ENCODE peak calls at places on chromosomes 6 and 20, in five cellular contexts. One of them, this sample, is unnamed. For H3K36me3, the result is how much of the 10 kb centered on the place peaks cover.

GRCh38 chr6:73739097-73739496 is 43.1 kb downstream of the CD109 start:
- DNase-seq in heart right ventricle: no peak
- DNase-seq in trophoblast cell: peak
- DNase-seq in psoas muscle: no peak
- DNase-seq in cardiac muscle cell: peak
- DNase-seq in this sample: no peak

GRCh38 chr20:542777-543368 is 717 bp downstream of the CSNK2A1 start:
- DNase-seq in psoas muscle: peak
- DNase-seq in heart right ventricle: peak
- DNase-seq in trophoblast cell: no peak
- DNase-seq in cardiac muscle cell: peak
- DNase-seq in this sample: peak

GRCh38 chr20:50015993-50016770 is 33.4 kb downstream of the SNAI1 start:
- DNase-seq in cardiac muscle cell: peak
- DNase-seq in trophoblast cell: no peak
- DNase-seq in heart right ventricle: peak
- DNase-seq in psoas muscle: no peak
- DNase-seq in this sample: no peak

GRCh38 chr20:62587757-62588402 is 54.4 kb upstream of the SLCO4A1 start:
- DNase-seq in trophoblast cell: no peak
- DNase-seq in psoas muscle: no peak
- DNase-seq in heart right ventricle: no peak
- DNase-seq in cardiac muscle cell: peak
- DNase-seq in this sample: peak

GRCh38 chr6:110953633-110954303 is 4.7 kb upstream of the GTF3C6 start:
- DNase-seq in psoas muscle: no peak
- DNase-seq in heart right ventricle: no peak
- DNase-seq in trophoblast cell: no peak
- DNase-seq in cardiac muscle cell: no peak
- DNase-seq in this sample: no peak

GRCh38 chr6:157372501-157373280 is 8.3 kb upstream of the ZDHHC14 start:
- DNase-seq in heart right ventricle: no peak
- DNase-seq in trophoblast cell: peak
- DNase-seq in psoas muscle: no peak
- DNase-seq in cardiac muscle cell: no peak
- DNase-seq in this sample: no peak

GRCh38 chr6:45512594-45512993 is 134.9 kb upstream of the SUPT3H start:
- DNase-seq in heart right ventricle: no peak
- DNase-seq in psoas muscle: no peak
- DNase-seq in trophoblast cell: no peak
- DNase-seq in cardiac muscle cell: no peak
- DNase-seq in this sample: no peak

GRCh38 chr20:19785173-19785799 is 27.2 kb downstream of the RIN2 start:
- DNase-seq in psoas muscle: no peak
- DNase-seq in cardiac muscle cell: no peak
- DNase-seq in heart right ventricle: no peak
- DNase-seq in trophoblast cell: peak
- DNase-seq in this sample: no peak

GRCh38 chr6:161103475-161103874 is 111.9 kb downstream of the MAP3K4 start:
- DNase-seq in psoas muscle: no peak
- DNase-seq in heart right ventricle: no peak
- DNase-seq in trophoblast cell: no peak
- DNase-seq in cardiac muscle cell: no peak
- DNase-seq in this sample: no peak

GRCh38 chr6:98839788-98840361 is 5.5 kb downstream of the POU3F2 start:
- DNase-seq in psoas muscle: no peak
- DNase-seq in trophoblast cell: no peak
- DNase-seq in cardiac muscle cell: peak
- DNase-seq in heart right ventricle: no peak
- DNase-seq in this sample: no peak

GRCh38 chr6:167684276-167685104 is 142.2 kb upstream of the AFDN start:
- DNase-seq in psoas muscle: no peak
- DNase-seq in cardiac muscle cell: no peak
- DNase-seq in trophoblast cell: no peak
- DNase-seq in heart right ventricle: no peak
- DNase-seq in this sample: no peak

GRCh38 chr20:58740356-58741308 is 48.0 kb downstream of the NPEPL1 start:
- DNase-seq in cardiac muscle cell: no peak
- DNase-seq in trophoblast cell: no peak
- DNase-seq in heart right ventricle: no peak
- DNase-seq in psoas muscle: no peak
- DNase-seq in this sample: no peak

GRCh38 chr6:170203212-170203611 is 87.7 kb downstream of the DLL1 start:
- DNase-seq in psoas muscle: no peak
- DNase-seq in cardiac muscle cell: no peak
- DNase-seq in trophoblast cell: no peak
- DNase-seq in heart right ventricle: no peak
- DNase-seq in this sample: no peak

GRCh38 chr6:149698175-149698574 is 19.7 kb downstream of the LATS1 start:
- DNase-seq in heart right ventricle: no peak
- DNase-seq in cardiac muscle cell: no peak
- DNase-seq in trophoblast cell: no peak
- DNase-seq in psoas muscle: no peak
- DNase-seq in this sample: no peak

GRCh38 chr6:31541059-31541657 is 645 bp downstream of the DDX39B start:
- DNase-seq in psoas muscle: peak
- DNase-seq in trophoblast cell: peak
- DNase-seq in cardiac muscle cell: peak
- DNase-seq in heart right ventricle: no peak
- DNase-seq in this sample: peak

GRCh38 chr6:73180076-73180717 is 45.1 kb downstream of the KHDC1L start:
- DNase-seq in psoas muscle: no peak
- DNase-seq in heart right ventricle: no peak
- DNase-seq in cardiac muscle cell: no peak
- DNase-seq in trophoblast cell: no peak
- DNase-seq in this sample: no peak

GRCh38 chr6:53795254-53795701 is 473 bp downstream of the LRRC1 start:
- DNase-seq in heart right ventricle: no peak
- DNase-seq in psoas muscle: no peak
- DNase-seq in trophoblast cell: peak
- DNase-seq in cardiac muscle cell: no peak
- DNase-seq in this sample: no peak

GRCh38 chr20:45368221-45368980 is 5.4 kb downstream of the SYS1 start:
- DNase-seq in trophoblast cell: no peak
- DNase-seq in psoas muscle: no peak
- DNase-seq in heart right ventricle: no peak
- DNase-seq in cardiac muscle cell: no peak
- DNase-seq in this sample: no peak

GRCh38 chr20:31869942-31870702 is at the start of the genes DUSP15 and TTLL9:
- DNase-seq in cardiac muscle cell: peak
- DNase-seq in heart right ventricle: peak
- DNase-seq in psoas muscle: peak
- DNase-seq in trophoblast cell: no peak
- DNase-seq in this sample: no peak

GRCh38 chr6:33616913-33617312 is 4.2 kb upstream of the ITPR3 start:
- DNase-seq in trophoblast cell: no peak
- DNase-seq in psoas muscle: no peak
- DNase-seq in heart right ventricle: no peak
- DNase-seq in cardiac muscle cell: no peak
- DNase-seq in this sample: no peak

GRCh38 chr6:10451394-10451793 is 36.5 kb upstream of the TFAP2A start:
- DNase-seq in heart right ventricle: no peak
- DNase-seq in psoas muscle: no peak
- DNase-seq in trophoblast cell: no peak
- DNase-seq in cardiac muscle cell: no peak
- DNase-seq in this sample: no peak

GRCh38 chr6:1527098-1527497 is 82.6 kb upstream of the FOXC1 start:
- DNase-seq in heart right ventricle: peak
- DNase-seq in trophoblast cell: no peak
- DNase-seq in cardiac muscle cell: peak
- DNase-seq in psoas muscle: no peak
- DNase-seq in this sample: no peak

GRCh38 chr6:15543262-15543917 is 119.4 kb downstream of the DTNBP1 start:
- DNase-seq in psoas muscle: no peak
- DNase-seq in heart right ventricle: no peak
- DNase-seq in trophoblast cell: no peak
- DNase-seq in cardiac muscle cell: no peak
- DNase-seq in this sample: no peak

DNA sequence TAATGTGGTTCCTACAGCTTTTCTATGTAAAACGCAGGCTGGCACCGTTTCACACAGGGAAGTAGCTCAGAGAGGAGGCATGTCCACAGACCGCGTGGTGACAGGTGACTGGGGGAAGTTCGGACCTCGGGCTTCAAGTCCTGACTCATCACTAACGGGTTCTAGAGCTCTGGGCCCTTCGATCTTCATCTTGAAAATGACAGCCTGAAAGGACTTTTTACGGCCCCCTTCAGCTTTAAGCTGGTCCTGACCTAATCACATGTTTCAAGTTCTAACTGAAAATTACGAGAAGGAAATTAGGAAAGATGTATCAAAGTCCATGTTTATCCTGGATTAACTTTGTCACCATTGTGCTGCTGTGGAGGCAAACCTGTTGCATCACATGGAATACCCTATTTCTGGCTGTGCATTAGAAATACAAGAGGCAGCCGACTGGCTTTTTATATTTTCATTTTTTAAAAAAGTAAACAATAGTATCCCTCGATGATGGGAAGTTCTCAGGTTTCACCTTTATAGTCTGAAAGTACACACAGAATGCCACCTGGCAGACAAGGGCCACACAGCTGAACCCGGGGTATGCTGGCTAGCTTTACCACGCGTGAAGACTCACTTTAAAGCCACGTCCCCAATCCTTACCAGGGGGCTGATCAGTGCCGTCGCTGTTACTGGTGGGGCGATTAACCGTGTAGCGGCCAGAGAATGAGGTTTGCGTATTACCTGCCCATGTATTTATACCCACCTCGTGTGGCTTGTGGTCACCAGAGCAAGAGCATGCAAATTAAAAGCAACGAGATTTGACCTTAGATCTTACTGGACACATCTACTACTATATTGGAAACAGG is 1.9 kb downstream of the MAN1A1 start:
- DNase-seq in psoas muscle: no peak
- DNase-seq in heart right ventricle: peak
- DNase-seq in trophoblast cell: peak
- DNase-seq in cardiac muscle cell: no peak
- DNase-seq in this sample: peak
- H3K4me3 ChIP-seq in psoas muscle: peak
- H3K4me3 ChIP-seq in heart right ventricle: peak
- H3K4me3 ChIP-seq in trophoblast cell: peak
- H3K4me3 ChIP-seq in cardiac muscle cell: peak
- H3K4me3 ChIP-seq in this sample: peak

DNA sequence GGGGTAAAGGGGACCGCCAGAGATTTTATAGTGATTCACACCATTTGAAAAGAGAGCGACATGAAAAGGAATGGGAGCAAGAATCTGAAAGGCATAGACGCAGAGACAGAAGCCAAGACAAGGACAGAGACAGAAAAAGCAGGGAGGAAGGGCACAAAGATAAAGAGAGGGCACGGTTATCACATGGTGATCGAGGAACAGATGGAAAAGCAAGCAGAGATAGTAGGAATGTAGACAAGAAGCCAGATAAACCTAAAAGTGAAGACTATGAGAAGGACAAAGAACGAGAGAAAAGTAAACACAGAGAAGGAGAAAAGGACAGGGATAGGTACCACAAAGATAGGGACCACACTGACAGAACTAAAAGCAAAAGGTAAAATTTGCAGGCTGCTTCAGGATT is 77.7 kb downstream of the PHF3 start:
- DNase-seq in cardiac muscle cell: no peak
- DNase-seq in psoas muscle: no peak
- DNase-seq in trophoblast cell: no peak
- DNase-seq in heart right ventricle: no peak
- DNase-seq in this sample: no peak
- H3K36me3 ChIP-seq in cardiac muscle cell: half or more
- H3K36me3 ChIP-seq in psoas muscle: under half
- H3K36me3 ChIP-seq in trophoblast cell: under half
- H3K36me3 ChIP-seq in heart right ventricle: half or more
- H3K36me3 ChIP-seq in this sample: under half

GRCh38 chr20:10436053-10436699 is 1.1 kb downstream of the SLX4IP start:
- DNase-seq in psoas muscle: no peak
- DNase-seq in trophoblast cell: no peak
- DNase-seq in heart right ventricle: peak
- DNase-seq in cardiac muscle cell: no peak
- DNase-seq in this sample: no peak
- H3K4me3 ChIP-seq in psoas muscle: no peak
- H3K4me3 ChIP-seq in trophoblast cell: no peak
- H3K4me3 ChIP-seq in heart right ventricle: peak
- H3K4me3 ChIP-seq in cardiac muscle cell: peak
- H3K4me3 ChIP-seq in this sample: peak

GRCh38 chr6:36605560-36606391 is 11.6 kb downstream of the SRSF3 start:
- DNase-seq in trophoblast cell: no peak
- DNase-seq in heart right ventricle: no peak
- DNase-seq in psoas muscle: no peak
- DNase-seq in cardiac muscle cell: no peak
- DNase-seq in this sample: no peak
- H3K36me3 ChIP-seq in trophoblast cell: under half
- H3K36me3 ChIP-seq in heart right ventricle: half or more
- H3K36me3 ChIP-seq in psoas muscle: under half
- H3K36me3 ChIP-seq in cardiac muscle cell: half or more
- H3K36me3 ChIP-seq in this sample: half or more

DNA sequence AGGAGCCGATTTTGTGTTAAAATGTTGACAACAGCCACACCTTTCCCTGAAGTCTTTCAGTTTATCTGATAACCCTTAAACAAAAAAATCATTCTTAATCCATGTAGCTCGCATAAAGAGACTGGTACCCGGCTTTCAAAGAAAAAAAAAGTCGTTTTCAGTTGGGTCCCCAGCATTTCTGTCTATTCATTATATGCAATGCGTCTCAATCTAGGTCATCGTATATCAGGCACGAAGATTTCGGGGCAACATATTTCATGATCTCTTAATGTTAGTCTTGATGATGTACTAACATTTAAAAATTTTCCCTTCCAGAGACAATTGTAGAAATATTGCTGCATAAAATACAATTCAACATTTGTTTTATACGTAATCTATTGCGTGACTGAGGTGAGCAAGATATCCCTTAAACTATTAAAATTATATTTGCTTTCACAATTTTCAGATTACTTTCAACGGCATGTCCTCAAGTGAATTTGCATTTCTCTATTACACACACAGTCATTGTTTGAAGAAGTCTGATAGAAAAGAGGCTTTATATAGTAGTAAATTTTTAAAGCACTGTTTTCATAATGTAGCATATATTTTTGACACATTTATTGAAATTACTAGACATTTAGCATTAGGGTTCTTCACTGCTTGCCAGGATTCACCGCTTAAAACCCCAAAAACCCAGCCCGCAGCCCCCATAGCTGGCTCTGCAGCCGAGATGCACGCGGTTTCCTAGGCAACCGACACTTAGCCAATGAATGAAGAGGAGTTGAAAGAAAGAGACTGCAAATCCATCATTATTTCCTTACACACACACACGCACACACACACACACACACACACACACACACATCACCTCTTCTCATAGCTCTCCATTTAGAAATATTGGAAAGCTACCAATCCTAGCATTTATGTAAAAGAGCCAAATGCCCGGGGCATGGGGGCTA is 3.1 kb upstream of the TUBB2B start:
- DNase-seq in heart right ventricle: no peak
- DNase-seq in trophoblast cell: no peak
- DNase-seq in cardiac muscle cell: peak
- DNase-seq in psoas muscle: no peak
- DNase-seq in this sample: no peak
- H3K4me3 ChIP-seq in heart right ventricle: peak
- H3K4me3 ChIP-seq in trophoblast cell: no peak
- H3K4me3 ChIP-seq in cardiac muscle cell: peak
- H3K4me3 ChIP-seq in psoas muscle: peak
- H3K4me3 ChIP-seq in this sample: no peak